ENCODE peak calls at places on chromosomes 3 and 15, in nine cellular contexts. V, S, Q, I, J, C, E, P and F are unnamed samples.

GRCh38 chr3:194871143-194871863 is 185.6 kb downstream of the FAM43A start:
- DNase-seq in V (peak), S (no peak), Q (peak), I (peak), J (peak), C (peak), E (no peak), P (peak), F (peak)

GRCh38 chr3:3429841-3430240 is 250.3 kb upstream of the CRBN start:
- DNase-seq in V (no peak), S (no peak), Q (no peak), I (no peak), J (no peak), C (no peak), E (no peak), P (no peak), F (no peak)

GRCh38 chr15:39720721-39721611 is 61.7 kb downstream of the FSIP1 start:
- DNase-seq in V (peak), S (no peak), Q (no peak), I (no peak), J (peak), C (no peak), E (no peak), P (peak), F (no peak)

GRCh38 chr15:56763496-56763895 is 30.2 kb upstream of the ZNF280D start:
- DNase-seq in V (no peak), S (no peak), Q (no peak), I (no peak), J (no peak), C (no peak), E (no peak), P (peak), F (no peak)

GRCh38 chr3:51799879-51800757 is 21.1 kb upstream of the IQCF6 start:
- DNase-seq in V (peak), S (peak), Q (no peak), I (peak), J (peak), C (no peak), E (no peak), P (peak), F (peak)

GRCh38 chr3:121720163-121720562 is 29.4 kb downstream of the GOLGB1 start:
- DNase-seq in V (no peak), S (no peak), Q (no peak), I (no peak), J (no peak), C (no peak), E (no peak), P (no peak), F (no peak)

GRCh38 chr3:117606860-117607259 is 897.3 kb downstream of the TUSC7 start:
- DNase-seq in V (no peak), S (no peak), Q (no peak), I (no peak), J (no peak), C (no peak), E (no peak), P (no peak), F (no peak)

GRCh38 chr3:71139501-71139900 is 444.0 kb downstream of the FOXP1 start:
- DNase-seq in V (no peak), S (no peak), Q (no peak), I (no peak), J (no peak), C (no peak), E (no peak), P (no peak), F (no peak)

GRCh38 chr3:127535901-127536817 is 54.4 kb downstream of the TPRA1 start:
- DNase-seq in V (no peak), S (no peak), Q (no peak), I (no peak), J (no peak), C (no peak), E (no peak), P (no peak), F (no peak)

GRCh38 chr15:64527263-64527984 is 67.0 kb downstream of the ZNF609 start:
- DNase-seq in V (peak), S (no peak), Q (no peak), I (no peak), J (peak), C (no peak), E (no peak), P (peak), F (no peak)

GRCh38 chr15:66253643-66254363 is at the start of gene MEGF11:
- DNase-seq in V (peak), S (peak), Q (no peak), I (peak), J (no peak), C (no peak), E (no peak), P (peak), F (no peak)

GRCh38 chr3:33831053-33831452 is 32.6 kb downstream of the PDCD6IP start:
- DNase-seq in V (no peak), S (no peak), Q (no peak), I (no peak), J (peak), C (no peak), E (no peak), P (no peak), F (no peak)

GRCh38 chr3:123084738-123085237 is 18.0 kb downstream of the PDIA5 start:
- DNase-seq in V (peak), S (no peak), Q (peak), I (no peak), J (no peak), C (no peak), E (no peak), P (no peak), F (no peak)

GRCh38 chr15:68316061-68316804 is 38.7 kb downstream of the FEM1B start:
- DNase-seq in V (peak), S (no peak), Q (peak), I (no peak), J (no peak), C (peak), E (no peak), P (peak), F (peak)

GRCh38 chr15:76439542-76439941 is 103.0 kb downstream of the ISL2 start:
- DNase-seq in V (no peak), S (no peak), Q (no peak), I (no peak), J (no peak), C (no peak), E (no peak), P (no peak), F (no peak)

GRCh38 chr15:90223441-90224165 is 10.1 kb downstream of the CIB1 start:
- DNase-seq in V (no peak), S (no peak), Q (no peak), I (no peak), J (no peak), C (no peak), E (no peak), P (no peak), F (no peak)

GRCh38 chr3:158768361-158768787 is 33.5 kb upstream of the MFSD1 start:
- DNase-seq in V (peak), S (no peak), Q (no peak), I (no peak), J (no peak), C (peak), E (no peak), P (peak), F (no peak)

GRCh38 chr15:55915876-55916567 is 77.4 kb downstream of the NEDD4 start:
- DNase-seq in V (peak), S (no peak), Q (no peak), I (no peak), J (no peak), C (no peak), E (no peak), P (peak), F (no peak)

GRCh38 chr15:71596672-71597071 is 213.7 kb upstream of the NR2E3 start:
- DNase-seq in V (peak), S (no peak), Q (no peak), I (no peak), J (no peak), C (peak), E (no peak), P (peak), F (no peak)

GRCh38 chr3:36907911-36908646 is 36.8 kb downstream of the TRANK1 start:
- DNase-seq in V (peak), S (no peak), Q (peak), I (no peak), J (no peak), C (peak), E (peak), P (peak), F (no peak)

GRCh38 chr15:67879440-67880129 is 39.7 kb upstream of the RNU6-1 start:
- DNase-seq in V (no peak), S (no peak), Q (no peak), I (no peak), J (no peak), C (no peak), E (no peak), P (no peak), F (no peak)

GRCh38 chr3:48120223-48120622 is 68.0 kb downstream of the CDC25A start:
- DNase-seq in V (no peak), S (no peak), Q (no peak), I (no peak), J (no peak), C (no peak), E (no peak), P (no peak), F (no peak)

GRCh38 chr3:167032267-167032876 is 347.7 kb downstream of the ZBBX start:
- DNase-seq in V (peak), S (no peak), Q (no peak), I (peak), J (no peak), C (no peak), E (no peak), P (peak), F (peak)

GRCh38 chr3:55541456-55541855 is 54.4 kb upstream of the WNT5A start:
- DNase-seq in V (peak), S (no peak), Q (no peak), I (no peak), J (no peak), C (no peak), E (no peak), P (no peak), F (no peak)

GRCh38 chr3:63970596-63971468 is 52.5 kb downstream of the PSMD6 start:
- DNase-seq in V (peak), S (no peak), Q (no peak), I (no peak), J (no peak), C (no peak), E (no peak), P (peak), F (no peak)

GRCh38 chr3:126149960-126150515 is 30.3 kb downstream of the ALDH1L1 start:
- DNase-seq in V (no peak), S (no peak), Q (peak), I (no peak), J (no peak), C (peak), E (no peak), P (no peak), F (no peak)

GRCh38 chr3:46538803-46539442 is 27.2 kb downstream of the LRRC2 start:
- DNase-seq in V (peak), S (no peak), Q (peak), I (no peak), J (peak), C (peak), E (peak), P (peak), F (no peak)

GRCh38 chr3:72738752-72739520 is 109.3 kb downstream of the SHQ1 start:
- DNase-seq in V (no peak), S (peak), Q (peak), I (peak), J (no peak), C (no peak), E (peak), P (peak), F (peak)

GRCh38 chr15:91515188-91515754 is 338.2 kb upstream of the SLCO3A1 start:
- DNase-seq in V (peak), S (no peak), Q (no peak), I (no peak), J (peak), C (peak), E (no peak), P (peak), F (no peak)

GRCh38 chr15:68775671-68776476 is 44.8 kb downstream of the ANP32A start:
- DNase-seq in V (peak), S (no peak), Q (no peak), I (no peak), J (no peak), C (no peak), E (no peak), P (peak), F (no peak)

GRCh38 chr3:84967767-84968581 is 9.2 kb downstream of the CADM2 start:
- DNase-seq in V (no peak), S (no peak), Q (no peak), I (peak), J (no peak), C (no peak), E (no peak), P (no peak), F (no peak)

GRCh38 chr3:98025392-98025791 is 9.7 kb downstream of the GABRR3 start:
- DNase-seq in V (no peak), S (no peak), Q (no peak), I (no peak), J (no peak), C (no peak), E (no peak), P (no peak), F (no peak)

GRCh38 chr15:44545934-44546802 is 9.2 kb downstream of the EIF3J start:
- DNase-seq in V (peak), S (no peak), Q (no peak), I (peak), J (peak), C (no peak), E (peak), P (no peak), F (peak)

GRCh38 chr15:52788099-52788986 is 1.8 kb downstream of the ONECUT1 start:
- DNase-seq in V (no peak), S (peak), Q (no peak), I (peak), J (no peak), C (no peak), E (no peak), P (no peak), F (no peak)

GRCh38 chr15:70323111-70323851 is 225.6 kb upstream of the TLE3 start:
- DNase-seq in V (peak), S (no peak), Q (no peak), I (peak), J (no peak), C (peak), E (no peak), P (peak), F (peak)

GRCh38 chr3:162390891-162391290 is 894.3 kb downstream of the OTOL1 start:
- DNase-seq in V (peak), S (no peak), Q (no peak), I (no peak), J (peak), C (no peak), E (no peak), P (peak), F (no peak)

GRCh38 chr15:81293728-81294500 is 30.0 kb downstream of the STARD5 start:
- DNase-seq in V (no peak), S (no peak), Q (peak), I (no peak), J (no peak), C (no peak), E (peak), P (no peak), F (peak)